ENCODE peak calls at places on chromosomes 5 and 9, in nine cellular contexts. Q is CD4-positive, alpha-beta T cell; W is naive B cell; K is foreskin keratinocyte; E is esophagus mucosa; G is gastroesophageal sphincter; A is heart right ventricle; X is natural killer cell; Y is body of pancreas. M is an unnamed sample.

GRCh38 chr5:42951169-42951846 is 88.8 kb downstream of the ANXA2R start:
- ATAC-seq in Q (peak; percentile 59), W (peak; percentile 49), K (no peak), E (peak; percentile 3), G (peak; percentile 20), A (peak; percentile 28), X (peak; percentile 33), Y (peak; percentile 39), M (peak; percentile 73)

GRCh38 chr5:154829181-154829588 is 21.2 kb downstream of the FAXDC2 start:
- ATAC-seq in Q (no peak), W (no peak), K (peak; percentile 13), E (peak; percentile 45), G (no peak), A (no peak), X (no peak), Y (no peak), M (no peak)

GRCh38 chr9:85001925-85002324 is 332.4 kb downstream of the NTRK2 start:
- ATAC-seq in Q (no peak), W (no peak), K (no peak), E (no peak), G (no peak), A (no peak), X (no peak), Y (no peak), M (no peak)

GRCh38 chr9:130756037-130756436 is 62.5 kb downstream of the EXOSC2 start:
- ATAC-seq in Q (no peak), W (no peak), K (no peak), E (no peak), G (no peak), A (no peak), X (no peak), Y (no peak), M (no peak)

GRCh38 chr5:65355301-65355700 is 126.4 kb downstream of the ADAMTS6 start:
- ATAC-seq in Q (no peak), W (no peak), K (no peak), E (no peak), G (no peak), A (no peak), X (no peak), Y (no peak), M (no peak)

GRCh38 chr5:11383506-11384095 is 520.6 kb downstream of the CTNND2 start:
- ATAC-seq in Q (no peak), W (no peak), K (no peak), E (no peak), G (no peak), A (no peak), X (no peak), Y (no peak), M (no peak)

GRCh38 chr5:138354926-138355378 is 2.5 kb downstream of the KDM3B start:
- ATAC-seq in Q (peak; percentile 51), W (no peak), K (peak; percentile 58), E (peak; percentile 7), G (no peak), A (no peak), X (peak; percentile 27), Y (no peak), M (no peak)

GRCh38 chr9:128419061-128419925 is 1.4 kb upstream of the CERCAM start:
- ATAC-seq in Q (no peak), W (no peak), K (no peak), E (no peak), G (no peak), A (no peak), X (no peak), Y (no peak), M (no peak)

GRCh38 chr5:58451732-58452565 is 7.9 kb downstream of the PLK2 start:
- ATAC-seq in Q (no peak), W (no peak), K (peak; percentile 6), E (peak; percentile 25), G (no peak), A (no peak), X (no peak), Y (no peak), M (no peak)

GRCh38 chr9:133934512-133935221 is 57.5 kb downstream of the VAV2 start:
- ATAC-seq in Q (no peak), W (no peak), K (no peak), E (no peak), G (no peak), A (peak; percentile 76), X (no peak), Y (no peak), M (no peak)

GRCh38 chr5:127406326-127407121 is 110.9 kb upstream of the PRRC1 start:
- ATAC-seq in Q (no peak), W (no peak), K (peak; percentile 35), E (no peak), G (no peak), A (no peak), X (no peak), Y (no peak), M (no peak)

GRCh38 chr5:139985733-139986132 is 57.4 kb downstream of the NRG2 start:
- ATAC-seq in Q (no peak), W (no peak), K (peak; percentile 95), E (peak; percentile 89), G (no peak), A (peak; percentile 78), X (no peak), Y (no peak), M (no peak)

GRCh38 chr5:175689147-175689991 is 31.5 kb downstream of the HRH2 start:
- ATAC-seq in Q (no peak), W (no peak), K (peak; percentile 9), E (peak; percentile 11), G (peak; percentile 60), A (peak; percentile 26), X (no peak), Y (no peak), M (no peak)

GRCh38 chr5:68795190-68795589 is 298.6 kb upstream of the SLC30A5 start:
- ATAC-seq in Q (no peak), W (no peak), K (no peak), E (no peak), G (no peak), A (peak; percentile 74), X (no peak), Y (no peak), M (no peak)

GRCh38 chr5:93574939-93575241 is 6.1 kb downstream of the NR2F1-AS1 start:
- ATAC-seq in Q (no peak), W (no peak), K (no peak), E (no peak), G (no peak), A (no peak), X (no peak), Y (no peak), M (no peak)

GRCh38 chr5:142982821-142983200 is 212.6 kb downstream of the ARHGAP26 start:
- ATAC-seq in Q (no peak), W (no peak), K (peak; percentile 29), E (peak; percentile 20), G (no peak), A (no peak), X (no peak), Y (no peak), M (peak; percentile 31)

GRCh38 chr9:109098960-109099308 is 20.8 kb downstream of the TMEM245 start:
- ATAC-seq in Q (no peak), W (no peak), K (no peak), E (no peak), G (peak; percentile 33), A (peak; percentile 30), X (no peak), Y (no peak), M (no peak)

GRCh38 chr5:140549237-140550144 is 2.0 kb downstream of the EIF4EBP3 start:
- ATAC-seq in Q (no peak), W (no peak), K (no peak), E (peak; percentile 41), G (peak; percentile 16), A (peak; percentile 3), X (no peak), Y (no peak), M (no peak)

GRCh38 chr9:80995759-80996158 is 693.6 kb downstream of the TLE1 start:
- ATAC-seq in Q (no peak), W (no peak), K (peak; percentile 53), E (no peak), G (no peak), A (no peak), X (no peak), Y (no peak), M (no peak)

GRCh38 chr5:55864606-55865541 is 13.7 kb downstream of the IL31RA start:
- ATAC-seq in Q (no peak), W (no peak), K (no peak), E (no peak), G (no peak), A (no peak), X (no peak), Y (no peak), M (no peak)

GRCh38 chr5:65480306-65480865 is 1.3 kb downstream of the ADAMTS6 start:
- ATAC-seq in Q (peak; percentile 28), W (peak; percentile 45), K (peak; percentile 50), E (no peak), G (peak; percentile 46), A (no peak), X (no peak), Y (no peak), M (peak; percentile 50)

GRCh38 chr5:59826996-59827395 is 66.5 kb downstream of the PDE4D start:
- ATAC-seq in Q (no peak), W (no peak), K (no peak), E (no peak), G (no peak), A (no peak), X (no peak), Y (no peak), M (no peak)

GRCh38 chr5:64451551-64451950 is 54.3 kb upstream of the RGS7BP start:
- ATAC-seq in Q (no peak), W (no peak), K (no peak), E (no peak), G (no peak), A (no peak), X (no peak), Y (no peak), M (no peak)

GRCh38 chr9:80649001-80649420 is 1040.3 kb downstream of the TLE1 start:
- ATAC-seq in Q (no peak), W (no peak), K (peak; percentile 70), E (peak; percentile 77), G (peak; percentile 88), A (peak; percentile 81), X (no peak), Y (no peak), M (no peak)

GRCh38 chr5:91151947-91152346 is 231.2 kb downstream of the ARRDC3 start:
- ATAC-seq in Q (no peak), W (no peak), K (peak; percentile 73), E (peak; percentile 90), G (peak; percentile 93), A (peak; percentile 82), X (no peak), Y (peak; percentile 91), M (no peak)

GRCh38 chr9:88033303-88033702 is 59.0 kb upstream of the CDK20 start:
- ATAC-seq in Q (no peak), W (no peak), K (no peak), E (no peak), G (no peak), A (no peak), X (no peak), Y (no peak), M (no peak)

GRCh38 chr5:131635755-131636479 is 888 bp upstream of the RAPGEF6 start:
- ATAC-seq in Q (peak; percentile 4), W (peak; percentile 0), K (peak; percentile 0), E (no peak), G (peak; percentile 0), A (no peak), X (no peak), Y (peak; percentile 3), M (no peak)

GRCh38 chr5:74241751-74242140 is 398.8 kb downstream of the ENC1 start:
- ATAC-seq in Q (no peak), W (no peak), K (peak; percentile 89), E (peak; percentile 93), G (no peak), A (no peak), X (no peak), Y (peak; percentile 13), M (no peak)

GRCh38 chr9:89359018-89359417 is 40.7 kb downstream of the SECISBP2 start:
- ATAC-seq in Q (no peak), W (no peak), K (peak; percentile 30), E (no peak), G (no peak), A (no peak), X (no peak), Y (no peak), M (no peak)

GRCh38 chr9:4936277-4936676 is 48.8 kb upstream of the JAK2 start:
- ATAC-seq in Q (no peak), W (peak; percentile 36), K (no peak), E (no peak), G (no peak), A (no peak), X (peak; percentile 55), Y (no peak), M (no peak)

GRCh38 chr5:42756630-42757601 is at the start of gene CCDC152:
- ATAC-seq in Q (peak; percentile 97), W (peak; percentile 87), K (peak; percentile 76), E (no peak), G (no peak), A (peak; percentile 55), X (peak; percentile 91), Y (peak; percentile 64), M (peak; percentile 86)